ENCODE peak calls at places on chromosomes 6 and 20, in five cellular contexts. D is PC-9, O is mesothelial cell of epicardium, U is tibial nerve, C is GM23338. X is an unnamed sample.

GRCh38 chr6:75117701-75118100 is 88.2 kb downstream of the COL12A1 start:
- DNase-seq in O (no peak), U (no peak), D (no peak), C (no peak), X (no peak)

GRCh38 chr20:46011631-46012482 is 3.1 kb downstream of the MMP9 start:
- DNase-seq in C (peak), D (no peak), U (no peak), O (no peak), X (no peak)

GRCh38 chr20:48066256-48066655 is 281.0 kb upstream of the SULF2 start:
- DNase-seq in O (no peak), U (no peak), C (no peak), D (peak), X (no peak)

GRCh38 chr20:50930139-50931047 is 844 bp downstream of the ADNP start:
- DNase-seq in C (no peak), O (peak), U (no peak), D (no peak), X (no peak)

GRCh38 chr6:5968817-5969726 is 37.7 kb downstream of the NRN1 start:
- DNase-seq in D (no peak), C (peak), U (peak), O (no peak), X (no peak)

GRCh38 chr6:20180935-20181334 is 31.3 kb downstream of the MBOAT1 start:
- DNase-seq in C (no peak), O (no peak), U (no peak), D (no peak), X (no peak)

GRCh38 chr6:162070639-162071038 is 656.9 kb downstream of the PRKN start:
- DNase-seq in C (no peak), U (no peak), D (no peak), O (no peak), X (no peak)

GRCh38 chr6:43211960-43212359 is 17.3 kb downstream of the DNPH1 start:
- DNase-seq in O (no peak), D (no peak), U (no peak), C (no peak), X (no peak)

GRCh38 chr20:3164763-3165410 is 5.2 kb upstream of the FASTKD5 start:
- DNase-seq in O (no peak), D (no peak), C (no peak), U (no peak), X (no peak)

GRCh38 chr6:52598123-52598823 is 21.4 kb upstream of the TRAM2 start:
- DNase-seq in U (peak), C (peak), O (peak), D (no peak), X (no peak)

DNA sequence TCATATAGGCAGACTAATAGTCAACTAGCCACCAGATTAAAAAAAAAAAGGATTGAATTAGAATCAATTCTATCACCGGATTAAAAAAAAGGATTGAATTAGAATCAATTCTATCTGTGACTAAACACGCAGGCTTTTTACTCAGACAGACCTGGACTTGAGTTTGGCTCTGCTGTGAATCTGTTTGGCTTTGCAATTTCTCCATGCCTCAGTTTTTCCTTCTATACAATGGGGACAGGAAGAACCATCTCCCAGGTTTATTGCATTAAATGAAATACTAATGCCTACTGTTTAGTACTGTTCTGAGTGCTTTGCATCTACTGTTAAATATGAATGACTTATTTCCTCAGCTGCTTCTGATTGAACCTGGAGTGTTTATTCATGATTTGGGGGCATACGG is 30.0 kb upstream of the EDN3 start:
- DNase-seq in C (no peak), O (no peak), D (no peak), U (no peak), X (no peak)
- TF ChIP-seq CTCF in C (no peak), O (no peak), D (no peak), U (no peak), X (no peak)

GRCh38 chr20:60453847-60454246 is 495.6 kb downstream of the CDH26 start:
- DNase-seq in D (no peak), U (no peak), C (peak), O (no peak), X (no peak)
- TF ChIP-seq CTCF in D (no peak), U (no peak), C (peak), O (no peak), X (no peak)

DNA sequence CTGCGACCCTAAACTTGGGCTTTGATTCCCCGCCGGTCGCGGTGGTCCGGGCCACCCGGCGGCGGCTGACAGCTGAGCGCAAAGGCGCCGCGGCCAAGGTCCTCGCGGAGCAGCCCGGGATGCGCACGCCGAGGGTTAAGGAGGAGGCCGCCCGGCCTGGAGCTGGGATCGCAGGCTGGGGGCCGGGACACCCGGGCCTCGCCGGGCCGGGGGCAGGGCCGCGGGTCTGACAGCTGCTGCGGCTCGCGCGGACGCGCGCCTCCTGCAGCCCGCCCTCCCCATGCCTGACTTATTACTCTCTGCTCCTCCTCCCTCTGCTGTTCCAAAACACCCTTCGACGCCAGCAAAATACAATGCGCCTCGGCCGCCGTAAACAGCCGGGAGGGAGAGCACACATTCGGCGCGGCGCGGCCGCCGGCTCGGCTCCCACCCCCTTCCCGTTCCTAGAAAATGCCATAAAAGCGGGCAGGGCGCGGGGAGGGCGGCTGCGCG is 743 bp downstream of the BACH2 start:
- DNase-seq in C (peak), O (peak), U (peak), D (no peak), X (peak)
- TF ChIP-seq CTCF in C (no peak), O (no peak), U (no peak), D (no peak), X (no peak)

DNA sequence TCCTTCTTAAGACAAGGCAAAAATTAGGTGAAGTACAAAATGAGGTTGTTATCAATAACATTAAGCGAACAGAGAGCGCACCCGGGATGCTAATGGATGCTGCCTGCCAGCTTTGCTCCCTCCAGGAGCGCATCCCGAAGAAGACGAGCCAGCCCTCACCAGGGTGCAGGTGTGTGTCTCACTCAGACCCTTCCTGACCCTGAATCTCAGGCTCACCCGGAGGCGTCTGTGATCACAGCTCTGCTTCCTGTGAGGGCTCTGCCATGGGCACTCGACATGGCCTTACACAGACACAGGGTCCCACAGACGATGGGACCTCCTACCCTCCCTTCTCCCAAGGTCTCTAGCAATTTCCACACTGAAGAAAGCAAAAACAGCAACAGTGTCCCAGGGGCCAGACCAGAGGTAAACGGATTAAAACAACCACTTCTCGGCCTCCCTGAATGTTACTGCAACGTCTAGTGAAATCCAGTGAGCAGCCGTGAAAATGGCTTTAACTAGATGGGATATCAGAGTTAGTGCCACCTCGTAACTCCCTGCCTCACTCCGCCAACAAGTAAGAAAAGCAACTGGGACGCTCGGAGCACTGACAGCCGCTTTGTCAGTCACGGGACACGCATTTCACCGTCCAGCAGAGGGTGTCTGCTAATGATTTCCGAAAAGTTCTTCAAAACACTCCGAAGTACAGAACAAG is 11.7 kb downstream of the ZBTB46 start:
- DNase-seq in D (no peak), U (peak), O (no peak), C (peak), X (no peak)
- TF ChIP-seq CTCF in D (no peak), U (no peak), O (no peak), C (peak), X (no peak)

GRCh38 chr6:116847234-116847633 is 18.4 kb upstream of the GPRC6A start:
- DNase-seq in D (no peak), C (peak), U (no peak), O (no peak), X (no peak)
- TF ChIP-seq CTCF in D (peak), C (no peak), U (peak), O (peak), X (no peak)

GRCh38 chr6:125749112-125749863 is at the start of gene HEY2:
- DNase-seq in U (peak), C (peak), D (peak), O (peak), X (peak)
- TF ChIP-seq CTCF in U (peak), C (no peak), D (no peak), O (no peak), X (no peak)

GRCh38 chr6:34536251-34536958 is 19.7 kb downstream of the SPDEF start:
- DNase-seq in U (no peak), C (no peak), O (peak), D (peak), X (no peak)

GRCh38 chr6:34539181-34539580 is 16.9 kb downstream of the SPDEF start:
- DNase-seq in U (no peak), D (no peak), O (no peak), C (no peak), X (no peak)

GRCh38 chr6:34536959-34537848 is 18.9 kb downstream of the SPDEF start:
- DNase-seq in D (no peak), O (no peak), U (no peak), C (no peak), X (no peak)

GRCh38 chr6:34538581-34538980 is 17.5 kb downstream of the SPDEF start:
- DNase-seq in D (no peak), C (no peak), O (no peak), U (no peak), X (no peak)

DNA sequence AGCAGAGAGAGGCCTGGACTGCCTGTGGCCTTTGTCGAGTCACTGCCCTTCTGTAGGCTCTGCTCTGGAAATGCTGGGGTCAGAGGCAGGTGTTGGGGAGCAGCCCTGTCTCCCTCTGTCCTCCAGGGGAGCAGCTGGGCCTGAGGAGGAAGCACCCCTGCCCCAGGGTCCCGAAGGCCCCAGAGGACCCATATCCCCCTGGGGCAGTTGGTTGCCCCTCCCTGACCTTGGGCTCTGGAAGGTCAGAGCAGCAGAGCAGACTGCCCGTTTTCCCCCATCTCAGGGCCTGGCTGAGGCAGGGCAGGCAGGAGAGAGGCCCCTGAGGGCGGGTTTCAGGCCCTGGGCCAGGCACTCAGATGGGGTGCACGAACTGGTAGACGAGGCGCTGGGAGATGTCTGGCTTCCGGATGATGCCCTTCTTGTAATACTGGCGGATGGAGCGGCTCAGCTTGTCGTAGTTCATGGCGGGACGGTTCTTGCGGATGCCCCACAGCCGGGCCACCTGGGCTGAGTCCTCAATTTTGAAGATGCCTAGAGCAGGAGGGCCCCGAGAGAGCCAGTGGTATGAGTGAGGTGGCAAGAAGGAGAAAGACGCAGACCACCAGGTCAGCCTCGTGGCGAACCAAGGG is 18.1 kb downstream of the SPDEF start:
- DNase-seq in D (no peak), U (no peak), O (no peak), C (no peak), X (no peak)
- TF ChIP-seq CTCF in D (no peak), U (no peak), O (no peak), C (no peak), X (no peak)

DNA sequence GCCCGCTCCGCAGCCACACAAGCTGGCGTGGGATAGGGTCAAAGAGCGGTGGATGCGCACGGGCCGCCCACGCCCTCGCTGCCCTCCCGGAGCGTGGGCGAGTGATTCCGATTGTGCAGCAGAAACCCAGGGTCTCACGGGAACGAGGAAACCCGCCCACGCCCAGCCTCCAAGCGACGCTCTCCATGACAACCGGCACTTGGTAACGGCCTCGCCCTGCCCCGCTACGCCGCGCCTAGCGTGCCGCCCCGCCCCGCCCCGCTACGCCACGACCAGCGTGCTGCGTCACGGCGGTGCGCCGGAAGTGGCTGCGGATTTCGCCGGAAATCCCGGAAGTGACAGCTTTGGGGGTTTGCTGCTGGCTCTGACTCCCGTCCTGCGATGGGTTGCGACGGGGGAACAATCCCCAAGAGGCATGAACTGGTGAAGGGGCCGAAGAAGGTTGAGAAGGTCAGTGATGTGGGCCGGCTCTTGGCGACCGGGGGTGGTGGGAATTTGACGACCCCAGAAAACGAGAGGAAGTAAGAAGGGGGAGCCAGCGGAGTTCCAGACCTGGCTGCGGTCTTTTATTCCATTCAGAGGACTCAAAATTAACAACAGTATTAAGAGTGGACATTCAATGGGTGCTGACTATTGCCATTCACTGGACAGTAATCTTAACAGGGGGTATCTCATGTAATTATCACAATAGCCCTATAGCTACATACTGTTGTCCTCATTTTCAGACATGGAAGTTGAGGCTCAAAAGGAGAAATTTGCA is at the start of gene RTF2:
- DNase-seq in O (peak), C (peak), D (peak), U (peak), X (peak)
- TF ChIP-seq CTCF in O (no peak), C (no peak), D (no peak), U (no peak), X (no peak)

X was measured in omental fat pad.